ENCODE peak calls at places on chromosomes 3 and 15, in six cellular contexts. A, V, S, F, M and B are unnamed samples.

GRCh38 chr3:123664771-123665170 is 79.9 kb upstream of the HACD2 start:
- DNase-seq in S (no peak), A (no peak), F (no peak), M (no peak), V (no peak), B (no peak)

GRCh38 chr15:44058126-44058525 is 136.9 kb downstream of the FRMD5 start:
- DNase-seq in S (no peak), F (no peak), A (no peak), V (no peak), M (no peak), B (no peak)

GRCh38 chr3:128524374-128525299 is 31.6 kb upstream of the GATA2 start:
- DNase-seq in M (no peak), A (no peak), V (no peak), F (no peak), S (no peak), B (no peak)

GRCh38 chr3:32424581-32425250 is 33.1 kb downstream of the CMTM7 start:
- DNase-seq in V (no peak), A (no peak), F (no peak), M (no peak), S (no peak), B (no peak)

GRCh38 chr15:92385096-92385495 is 8.6 kb upstream of the ST8SIA2 start:
- DNase-seq in V (no peak), A (peak), M (no peak), S (no peak), F (no peak), B (no peak)

GRCh38 chr15:36774765-36775164 is 195.3 kb downstream of the CDIN1 start:
- DNase-seq in M (no peak), V (no peak), A (no peak), F (no peak), S (no peak), B (no peak)

GRCh38 chr15:67836134-67836455 is 3.8 kb downstream of the RNU6-1 start:
- DNase-seq in F (no peak), V (no peak), S (no peak), M (no peak), A (no peak), B (no peak)

GRCh38 chr15:51861557-51862350 is 32.3 kb downstream of the TMOD3 start:
- DNase-seq in S (no peak), F (no peak), V (no peak), M (no peak), A (no peak), B (no peak)

GRCh38 chr15:69285834-69286233 is 12.9 kb upstream of the PAQR5 start:
- DNase-seq in F (no peak), M (no peak), V (no peak), A (no peak), S (no peak), B (no peak)

GRCh38 chr15:58139631-58140522 is 1.7 kb downstream of the AQP9 start:
- DNase-seq in M (no peak), A (no peak), S (peak), F (no peak), V (no peak), B (no peak)

GRCh38 chr3:187744169-187745151 is 808 bp downstream of the BCL6 start:
- DNase-seq in M (no peak), S (peak), F (peak), A (peak), V (peak), B (peak)

GRCh38 chr15:38253448-38253847 is 812 bp downstream of the SPRED1 start:
- DNase-seq in M (peak), F (peak), S (peak), V (no peak), A (peak), B (no peak)

GRCh38 chr3:160685144-160685766 is 8.3 kb downstream of the ARL14 start:
- DNase-seq in V (no peak), M (no peak), S (no peak), F (no peak), A (no peak), B (no peak)
- TF ChIP-seq CTCF in V (no peak), M (no peak), S (peak), F (no peak), A (peak), B (no peak)

GRCh38 chr15:62544446-62544845 is 379.4 kb upstream of the C2CD4B start:
- DNase-seq in A (no peak), S (peak), M (no peak), F (no peak), V (no peak), B (no peak)
- TF ChIP-seq CTCF in A (no peak), S (no peak), M (no peak), F (no peak), V (no peak), B (no peak)

DNA sequence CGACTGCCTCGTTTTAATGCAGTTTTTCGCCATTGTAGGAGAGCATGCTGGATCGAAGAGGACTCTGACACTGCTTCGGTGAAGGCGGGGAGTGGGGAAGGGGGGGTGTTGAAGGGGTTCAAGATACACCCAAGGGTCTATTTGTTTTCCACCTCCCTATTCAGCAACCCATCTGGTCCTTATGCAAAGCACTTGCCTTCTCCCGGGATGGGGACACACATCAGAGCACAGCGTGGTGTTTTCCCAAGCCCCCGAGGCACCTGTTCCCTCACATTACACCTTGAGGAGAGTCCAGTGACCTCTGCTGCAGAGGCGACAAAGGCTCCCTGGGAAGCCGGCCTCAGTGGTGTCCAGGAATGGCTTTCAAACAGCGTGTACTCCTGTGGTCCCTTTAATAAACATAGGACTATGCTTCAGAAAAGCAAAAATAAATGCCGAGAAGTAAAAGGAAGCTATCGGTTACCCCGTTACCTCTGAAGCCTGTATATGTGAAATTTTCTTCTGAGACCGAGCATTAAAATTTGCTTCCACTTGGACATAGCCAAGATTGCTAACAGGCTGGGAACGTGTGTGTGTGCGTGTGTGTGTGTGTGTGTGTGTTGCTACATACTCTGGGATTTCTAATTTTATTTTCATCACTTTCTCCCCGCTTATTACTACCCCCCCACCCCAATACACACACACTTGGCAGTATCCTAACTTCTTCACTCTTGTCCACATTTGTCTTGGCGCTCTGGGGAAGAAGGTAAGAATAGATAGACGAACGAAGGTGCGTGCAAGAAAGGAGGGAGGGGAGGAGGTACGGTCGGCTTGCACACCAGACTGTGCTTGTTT is 53.2 kb downstream of the CCDC54 start:
- DNase-seq in F (no peak), A (no peak), V (no peak), S (peak), M (no peak), B (no peak)
- TF ChIP-seq CTCF in F (peak), A (no peak), V (no peak), S (no peak), M (no peak), B (peak)

GRCh38 chr3:18027161-18027939 is 284.9 kb upstream of the TBC1D5 start:
- DNase-seq in M (no peak), V (no peak), S (peak), A (peak), F (no peak), B (no peak)
- TF ChIP-seq CTCF in M (no peak), V (no peak), S (no peak), A (no peak), F (no peak), B (no peak)

GRCh38 chr15:77983708-77984445 is 93.6 kb downstream of the TBC1D2B start:
- DNase-seq in M (no peak), V (no peak), F (no peak), S (no peak), A (no peak), B (no peak)
- TF ChIP-seq CTCF in M (no peak), V (no peak), F (no peak), S (no peak), A (no peak), B (no peak)

DNA sequence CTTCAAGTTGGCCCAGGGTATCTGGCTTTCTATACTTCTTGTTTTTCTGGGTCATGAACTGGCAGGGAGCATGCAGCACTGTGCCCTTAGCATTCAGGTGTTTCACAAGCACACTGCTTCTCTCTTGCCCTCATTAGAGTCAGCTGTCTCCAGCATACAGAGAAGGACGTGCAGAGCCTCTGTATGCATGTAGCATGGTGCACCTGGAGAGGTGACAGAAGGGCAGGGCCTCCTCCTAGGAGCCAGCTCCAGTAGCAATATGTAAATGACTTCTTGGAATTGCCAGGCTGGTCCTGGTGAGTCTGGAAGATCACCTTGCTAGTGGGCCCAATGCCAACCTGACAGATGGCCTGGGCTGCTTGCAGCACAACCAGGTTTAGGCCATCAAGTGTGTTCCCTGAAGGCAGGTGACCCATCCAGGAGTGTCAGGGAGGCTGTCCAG is 44.8 kb upstream of the ATP2C1 start:
- DNase-seq in V (no peak), M (peak), F (peak), S (no peak), A (peak), B (no peak)
- TF ChIP-seq CTCF in V (no peak), M (no peak), F (no peak), S (no peak), A (no peak), B (no peak)

DNA sequence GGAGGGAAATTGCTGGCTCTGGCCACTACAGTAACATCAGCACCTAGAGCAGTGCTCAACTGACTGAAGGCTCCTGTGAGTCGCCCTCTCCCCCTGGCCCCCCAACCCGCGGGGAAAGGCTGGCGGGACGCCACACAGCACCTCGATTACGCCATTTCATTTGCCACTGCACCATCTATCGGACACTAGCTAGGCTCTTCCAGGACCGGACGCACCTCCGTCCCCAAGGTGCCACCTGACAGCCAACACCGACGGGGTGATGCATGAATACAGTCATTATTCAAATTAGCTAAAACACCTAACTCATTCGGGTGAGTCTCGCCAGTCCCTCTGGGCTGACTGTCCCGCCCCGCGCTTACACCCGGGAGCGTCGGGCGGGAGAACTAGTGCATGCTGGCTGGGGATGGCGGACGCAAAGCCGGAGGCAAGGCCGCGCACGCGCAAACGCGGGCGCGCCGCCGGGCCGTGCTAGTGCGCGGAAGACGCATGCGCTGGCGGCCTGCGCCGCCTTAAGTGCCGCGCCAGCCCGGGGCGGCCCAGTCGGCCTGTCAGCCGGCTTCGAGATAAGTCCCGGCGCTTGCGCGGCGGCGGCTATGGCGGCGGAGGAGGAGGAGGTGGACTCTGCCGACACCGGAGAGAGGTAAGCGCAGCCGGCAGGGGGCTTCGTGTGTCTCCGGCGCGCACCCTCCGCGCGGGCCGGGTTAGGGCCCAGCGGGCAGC is at the start of gene ABHD5:
- DNase-seq in V (peak), M (peak), A (peak), S (peak), F (peak), B (peak)
- TF ChIP-seq CTCF in V (no peak), M (peak), A (peak), S (peak), F (peak), B (peak)

DNA sequence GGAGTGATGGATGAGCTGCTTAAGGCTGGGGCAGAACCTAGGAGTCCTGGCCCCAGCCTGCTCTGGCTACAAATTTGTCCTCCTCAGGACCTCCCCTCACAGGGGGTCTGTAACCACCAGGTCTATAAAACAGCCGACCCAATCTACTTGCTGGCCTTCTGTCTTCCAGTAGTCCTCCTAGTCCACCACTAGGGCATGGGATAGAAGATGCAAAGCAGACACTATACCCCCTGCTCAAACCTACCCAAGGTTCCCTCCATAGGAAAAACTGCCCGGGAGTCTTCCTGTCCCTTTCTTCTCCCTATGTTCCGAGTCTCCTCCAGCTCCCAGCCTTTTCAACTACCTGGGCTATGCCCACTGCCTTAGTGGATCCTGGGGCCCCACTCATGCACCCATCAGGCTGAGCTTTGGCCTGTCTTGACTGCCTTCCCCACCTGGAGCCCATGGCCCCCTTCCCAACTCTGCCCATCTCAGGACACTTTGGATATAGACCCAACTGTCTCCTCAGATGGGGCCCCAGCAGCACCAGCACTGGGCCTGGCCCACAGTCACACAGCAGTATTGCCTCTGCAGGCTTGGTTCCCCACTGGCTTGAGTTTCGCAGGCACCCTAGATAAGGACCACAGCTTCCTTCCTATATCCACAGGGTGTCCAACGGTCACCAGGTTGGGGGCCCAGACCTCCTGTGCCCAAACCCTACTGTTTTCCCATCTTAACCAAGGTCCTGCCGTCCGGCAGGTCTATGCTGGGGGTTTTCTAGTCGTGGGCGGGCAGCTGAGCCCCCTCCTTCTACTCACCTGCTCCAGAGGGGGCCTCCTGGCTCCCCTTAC is 1.1 kb downstream of the HYAL3 start:
- DNase-seq in A (no peak), M (peak), V (no peak), S (no peak), F (no peak), B (no peak)
- TF ChIP-seq CTCF in A (peak), M (no peak), V (no peak), S (peak), F (no peak), B (no peak)

GRCh38 chr3:151117044-151117443 is 31.6 kb downstream of the MED12L start:
- DNase-seq in A (no peak), F (no peak), V (no peak), M (no peak), S (no peak), B (no peak)
- TF ChIP-seq CTCF in A (no peak), F (no peak), V (no peak), M (no peak), S (no peak), B (no peak)